ENCODE peak calls at places on chromosomes 5 and 9, in seven cellular contexts. One of them, this sample, is unnamed.

GRCh38 chr9:108671156-108671555 is 184.6 kb downstream of the ACTL7B start:
- DNase-seq in GM23248: peak; percentile 65
- DNase-seq in GM23338: peak; percentile 54
- DNase-seq in hepatocyte: no peak
- DNase-seq in Karpas-422: no peak
- DNase-seq in PC-9: no peak
- DNase-seq in PC-3: peak; percentile 59
- DNase-seq in this sample: no peak

GRCh38 chr5:16791036-16791705 is 144.9 kb downstream of the MYO10 start:
- DNase-seq in PC-9: peak; percentile 55
- DNase-seq in hepatocyte: peak; percentile 71
- DNase-seq in Karpas-422: peak; percentile 79
- DNase-seq in GM23338: peak; percentile 70
- DNase-seq in GM23248: peak; percentile 70
- DNase-seq in PC-3: peak; percentile 95
- DNase-seq in this sample: peak; percentile 44

GRCh38 chr5:99243111-99243510 is 314.3 kb upstream of the CHD1 start:
- DNase-seq in GM23248: no peak
- DNase-seq in PC-3: no peak
- DNase-seq in GM23338: no peak
- DNase-seq in PC-9: no peak
- DNase-seq in Karpas-422: no peak
- DNase-seq in hepatocyte: no peak
- DNase-seq in this sample: no peak

GRCh38 chr9:126334626-126335621 is 8.3 kb downstream of the MVB12B start:
- DNase-seq in PC-9: peak; percentile 23
- DNase-seq in Karpas-422: no peak
- DNase-seq in GM23248: no peak
- DNase-seq in GM23338: no peak
- DNase-seq in PC-3: no peak
- DNase-seq in hepatocyte: peak; percentile 74
- DNase-seq in this sample: no peak

GRCh38 chr9:14314929-14315753 is 1.2 kb upstream of the NFIB start:
- DNase-seq in GM23248: peak; percentile 69
- DNase-seq in GM23338: peak; percentile 74
- DNase-seq in hepatocyte: peak; percentile 89
- DNase-seq in PC-3: peak; percentile 85
- DNase-seq in PC-9: peak; percentile 89
- DNase-seq in Karpas-422: peak; percentile 83
- DNase-seq in this sample: peak; percentile 29

GRCh38 chr9:109779711-109780452 is at the start of gene PALM2AKAP2:
- DNase-seq in GM23248: peak; percentile 89
- DNase-seq in PC-3: peak; percentile 58
- DNase-seq in hepatocyte: peak; percentile 87
- DNase-seq in PC-9: peak; percentile 76
- DNase-seq in GM23338: peak; percentile 85
- DNase-seq in Karpas-422: no peak
- DNase-seq in this sample: peak; percentile 33

GRCh38 chr5:125134216-125135081 is 388.0 kb upstream of the ZNF608 start:
- DNase-seq in GM23248: peak; percentile 84
- DNase-seq in hepatocyte: no peak
- DNase-seq in PC-9: no peak
- DNase-seq in PC-3: peak; percentile 35
- DNase-seq in GM23338: peak; percentile 22
- DNase-seq in Karpas-422: no peak
- DNase-seq in this sample: no peak

GRCh38 chr5:76874088-76874581 is 24.3 kb downstream of the S100Z start:
- DNase-seq in hepatocyte: no peak
- DNase-seq in PC-9: no peak
- DNase-seq in Karpas-422: peak; percentile 86
- DNase-seq in PC-3: no peak
- DNase-seq in GM23338: no peak
- DNase-seq in GM23248: no peak
- DNase-seq in this sample: peak; percentile 90

GRCh38 chr9:132639322-132639721 is 30.5 kb downstream of the DDX31 start:
- DNase-seq in GM23338: no peak
- DNase-seq in PC-3: peak; percentile 19
- DNase-seq in hepatocyte: no peak
- DNase-seq in GM23248: no peak
- DNase-seq in PC-9: no peak
- DNase-seq in Karpas-422: no peak
- DNase-seq in this sample: no peak

GRCh38 chr5:174503461-174504265 is 220.7 kb upstream of the MSX2 start:
- DNase-seq in Karpas-422: no peak
- DNase-seq in GM23248: peak; percentile 73
- DNase-seq in GM23338: no peak
- DNase-seq in PC-9: no peak
- DNase-seq in hepatocyte: peak; percentile 59
- DNase-seq in PC-3: peak; percentile 92
- DNase-seq in this sample: no peak

GRCh38 chr5:120552638-120553037 is 88.5 kb downstream of the PRR16 start:
- DNase-seq in hepatocyte: no peak
- DNase-seq in GM23338: no peak
- DNase-seq in PC-3: peak; percentile 70
- DNase-seq in Karpas-422: no peak
- DNase-seq in GM23248: peak; percentile 28
- DNase-seq in PC-9: no peak
- DNase-seq in this sample: no peak

GRCh38 chr9:130023147-130023787 is 19.7 kb downstream of the FNBP1 start:
- DNase-seq in GM23338: no peak
- DNase-seq in Karpas-422: peak; percentile 41
- DNase-seq in GM23248: no peak
- DNase-seq in hepatocyte: no peak
- DNase-seq in PC-3: peak; percentile 85
- DNase-seq in PC-9: peak; percentile 49
- DNase-seq in this sample: peak; percentile 25

GRCh38 chr9:82560457-82560904 is 502.5 kb downstream of the RASEF start:
- DNase-seq in GM23338: no peak
- DNase-seq in hepatocyte: peak; percentile 31
- DNase-seq in PC-3: peak; percentile 9
- DNase-seq in Karpas-422: no peak
- DNase-seq in PC-9: no peak
- DNase-seq in GM23248: no peak
- DNase-seq in this sample: no peak

GRCh38 chr5:126508962-126509279 is 85.7 kb downstream of the GRAMD2B start:
- DNase-seq in GM23338: no peak
- DNase-seq in GM23248: peak; percentile 35
- DNase-seq in PC-3: no peak
- DNase-seq in Karpas-422: no peak
- DNase-seq in PC-9: no peak
- DNase-seq in hepatocyte: no peak
- DNase-seq in this sample: peak; percentile 19

GRCh38 chr5:83711982-83712601 is 8.6 kb downstream of the HAPLN1 start:
- DNase-seq in GM23338: peak; percentile 77
- DNase-seq in PC-3: peak; percentile 78
- DNase-seq in PC-9: peak; percentile 37
- DNase-seq in hepatocyte: peak; percentile 74
- DNase-seq in GM23248: peak; percentile 45
- DNase-seq in Karpas-422: peak; percentile 75
- DNase-seq in this sample: peak; percentile 66

GRCh38 chr5:65172486-65173129 is 309.1 kb downstream of the ADAMTS6 start:
- DNase-seq in GM23338: no peak
- DNase-seq in Karpas-422: no peak
- DNase-seq in PC-9: no peak
- DNase-seq in GM23248: peak; percentile 93
- DNase-seq in PC-3: no peak
- DNase-seq in hepatocyte: no peak
- DNase-seq in this sample: no peak

GRCh38 chr5:176524987-176525386 is 12.2 kb downstream of the RNF44 start:
- DNase-seq in Karpas-422: no peak
- DNase-seq in GM23338: no peak
- DNase-seq in GM23248: no peak
- DNase-seq in PC-9: no peak
- DNase-seq in hepatocyte: no peak
- DNase-seq in PC-3: no peak
- DNase-seq in this sample: no peak

GRCh38 chr9:8962084-8962483 is 1162.5 kb upstream of the DMAC1 start:
- DNase-seq in GM23338: no peak
- DNase-seq in hepatocyte: no peak
- DNase-seq in GM23248: no peak
- DNase-seq in PC-3: no peak
- DNase-seq in PC-9: no peak
- DNase-seq in Karpas-422: no peak
- DNase-seq in this sample: no peak

GRCh38 chr9:20511680-20512079 is 110.6 kb downstream of the MLLT3 start:
- DNase-seq in PC-3: no peak
- DNase-seq in hepatocyte: no peak
- DNase-seq in GM23338: no peak
- DNase-seq in Karpas-422: peak; percentile 46
- DNase-seq in GM23248: no peak
- DNase-seq in PC-9: no peak
- DNase-seq in this sample: no peak

GRCh38 chr9:35679766-35680330 is 6.1 kb downstream of the CA9 start:
- DNase-seq in PC-9: no peak
- DNase-seq in Karpas-422: no peak
- DNase-seq in GM23338: no peak
- DNase-seq in hepatocyte: no peak
- DNase-seq in GM23248: no peak
- DNase-seq in PC-3: no peak
- DNase-seq in this sample: no peak

GRCh38 chr9:35682083-35682482 is 7.6 kb downstream of the TPM2 start:
- DNase-seq in hepatocyte: no peak
- DNase-seq in GM23338: no peak
- DNase-seq in GM23248: no peak
- DNase-seq in PC-3: no peak
- DNase-seq in PC-9: no peak
- DNase-seq in Karpas-422: no peak
- DNase-seq in this sample: no peak

GRCh38 chr9:35680331-35681105 is 6.8 kb downstream of the CA9 start:
- DNase-seq in PC-9: no peak
- DNase-seq in GM23338: peak; percentile 89
- DNase-seq in hepatocyte: no peak
- DNase-seq in Karpas-422: peak; percentile 69
- DNase-seq in GM23248: peak; percentile 62
- DNase-seq in PC-3: no peak
- DNase-seq in this sample: no peak

GRCh38 chr9:35682520-35682919 is 7.2 kb downstream of the TPM2 start:
- DNase-seq in GM23338: no peak
- DNase-seq in PC-3: no peak
- DNase-seq in PC-9: no peak
- DNase-seq in GM23248: no peak
- DNase-seq in hepatocyte: no peak
- DNase-seq in Karpas-422: no peak
- DNase-seq in this sample: no peak

GRCh38 chr9:35681341-35682002 is 7.7 kb downstream of the CA9 start:
- DNase-seq in hepatocyte: no peak
- DNase-seq in GM23248: peak; percentile 43
- DNase-seq in PC-3: no peak
- DNase-seq in PC-9: no peak
- DNase-seq in Karpas-422: no peak
- DNase-seq in GM23338: no peak
- DNase-seq in this sample: no peak
- H3K9me2 ChIP-seq in hepatocyte: no peaks in the 10 kb centered on the region
- H3K9me2 ChIP-seq in GM23248: no peaks in the 10 kb centered on the region
- H3K9me2 ChIP-seq in PC-3: no peaks in the 10 kb centered on the region
- H3K9me2 ChIP-seq in PC-9: no peaks in the 10 kb centered on the region
- H3K9me2 ChIP-seq in Karpas-422: no peaks in the 10 kb centered on the region
- H3K9me2 ChIP-seq in GM23338: no peaks in the 10 kb centered on the region
- H3K9me2 ChIP-seq in this sample: no peaks in the 10 kb centered on the region

GRCh38 chr9:131469369-131469768 is 33.3 kb upstream of the POMT1 start:
- DNase-seq in GM23248: peak; percentile 24
- DNase-seq in PC-9: no peak
- DNase-seq in Karpas-422: no peak
- DNase-seq in PC-3: peak; percentile 1
- DNase-seq in GM23338: no peak
- DNase-seq in hepatocyte: no peak
- DNase-seq in this sample: no peak

GRCh38 chr9:131467214-131467935 is 35.3 kb upstream of the POMT1 start:
- DNase-seq in GM23338: no peak
- DNase-seq in GM23248: no peak
- DNase-seq in hepatocyte: no peak
- DNase-seq in PC-9: no peak
- DNase-seq in Karpas-422: no peak
- DNase-seq in PC-3: no peak
- DNase-seq in this sample: no peak

GRCh38 chr9:131461166-131461565 is 41.6 kb upstream of the POMT1 start:
- DNase-seq in GM23338: no peak
- DNase-seq in PC-3: no peak
- DNase-seq in hepatocyte: no peak
- DNase-seq in GM23248: no peak
- DNase-seq in PC-9: no peak
- DNase-seq in Karpas-422: no peak
- DNase-seq in this sample: no peak

GRCh38 chr9:131468031-131468430 is 34.7 kb upstream of the POMT1 start:
- DNase-seq in GM23338: no peak
- DNase-seq in hepatocyte: no peak
- DNase-seq in GM23248: no peak
- DNase-seq in PC-3: no peak
- DNase-seq in Karpas-422: no peak
- DNase-seq in PC-9: no peak
- DNase-seq in this sample: no peak

DNA sequence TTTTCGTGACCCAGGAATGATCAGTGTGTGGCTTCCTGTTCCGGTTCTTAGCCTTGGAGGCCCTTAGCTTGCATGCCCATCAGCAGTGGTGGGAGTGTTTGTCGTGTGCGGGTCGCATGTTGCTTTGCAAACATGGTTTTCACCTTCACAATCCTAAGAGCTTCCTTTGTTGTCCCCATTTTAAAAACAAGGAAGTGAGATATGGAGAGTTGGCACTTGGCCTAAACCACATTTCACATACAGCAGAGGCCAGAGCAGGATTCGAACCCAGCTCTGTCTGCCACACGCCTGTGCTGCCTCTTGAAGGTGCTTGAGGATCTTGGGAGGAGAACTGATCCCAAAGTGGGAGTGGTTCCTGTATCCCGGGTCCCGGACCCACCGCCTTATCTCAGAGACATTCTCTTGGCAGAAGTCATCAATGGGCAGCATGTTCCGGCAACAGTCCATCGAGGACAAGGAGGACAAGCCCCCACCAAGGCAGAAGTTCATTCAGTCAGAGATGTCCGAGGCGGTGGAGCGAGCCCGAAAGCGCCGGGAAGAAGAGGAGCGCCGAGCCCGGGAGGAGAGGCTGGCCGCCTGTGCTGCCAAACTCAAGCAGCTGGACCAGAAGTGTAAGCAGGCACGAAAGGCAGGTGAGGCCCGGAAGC is 38.2 kb upstream of the POMT1 start:
- DNase-seq in PC-3: no peak
- DNase-seq in Karpas-422: no peak
- DNase-seq in PC-9: no peak
- DNase-seq in hepatocyte: no peak
- DNase-seq in GM23248: no peak
- DNase-seq in GM23338: no peak
- DNase-seq in this sample: no peak
- H3K9me2 ChIP-seq in PC-3: no peaks in the 10 kb centered on the region
- H3K9me2 ChIP-seq in Karpas-422: no peaks in the 10 kb centered on the region
- H3K9me2 ChIP-seq in PC-9: no peaks in the 10 kb centered on the region
- H3K9me2 ChIP-seq in hepatocyte: no peaks in the 10 kb centered on the region
- H3K9me2 ChIP-seq in GM23248: no peaks in the 10 kb centered on the region
- H3K9me2 ChIP-seq in GM23338: no peaks in the 10 kb centered on the region
- H3K9me2 ChIP-seq in this sample: no peaks in the 10 kb centered on the region

GRCh38 chr9:34650816-34651215 is 1.2 kb upstream of the IL11RA start:
- DNase-seq in GM23338: no peak
- DNase-seq in PC-3: no peak
- DNase-seq in GM23248: no peak
- DNase-seq in hepatocyte: no peak
- DNase-seq in PC-9: no peak
- DNase-seq in Karpas-422: no peak
- DNase-seq in this sample: no peak
- H3K9me2 ChIP-seq in GM23338: no peaks in the 10 kb centered on the region
- H3K9me2 ChIP-seq in PC-3: no peaks in the 10 kb centered on the region
- H3K9me2 ChIP-seq in GM23248: no peaks in the 10 kb centered on the region
- H3K9me2 ChIP-seq in hepatocyte: no peaks in the 10 kb centered on the region
- H3K9me2 ChIP-seq in PC-9: no peaks in the 10 kb centered on the region
- H3K9me2 ChIP-seq in Karpas-422: no peaks in the 10 kb centered on the region
- H3K9me2 ChIP-seq in this sample: no peaks in the 10 kb centered on the region

GRCh38 chr5:80309871-80310665 is 9.7 kb upstream of the SPZ1 start:
- DNase-seq in Karpas-422: no peak
- DNase-seq in GM23338: no peak
- DNase-seq in PC-3: no peak
- DNase-seq in PC-9: no peak
- DNase-seq in hepatocyte: no peak
- DNase-seq in GM23248: no peak
- DNase-seq in this sample: no peak
- H3K9me2 ChIP-seq in Karpas-422: no peaks in the 10 kb centered on the region
- H3K9me2 ChIP-seq in GM23338: no peaks in the 10 kb centered on the region
- H3K9me2 ChIP-seq in PC-3: no peaks in the 10 kb centered on the region
- H3K9me2 ChIP-seq in PC-9: no peaks in the 10 kb centered on the region
- H3K9me2 ChIP-seq in hepatocyte: no peaks in the 10 kb centered on the region
- H3K9me2 ChIP-seq in GM23248: no peaks in the 10 kb centered on the region
- H3K9me2 ChIP-seq in this sample: no peaks in the 10 kb centered on the region

This sample was measured in MM.1S.